ENCODE peak calls at places on chromosomes 7 and 10, in five cellular contexts. A is HuH-7.5, U is fibroblast of the conjunctiva, Q is neural progenitor cell, R is COR-L47. I is an unnamed sample.
A peak's percentile ranks its signal among the peaks of the same experiment; 100 is the strongest.

GRCh38 chr7:152899004-152899403 is 139.5 kb downstream of the ACTR3B start:
- DNase-seq in A (no peak), U (no peak), Q (no peak), R (no peak), I (no peak)

GRCh38 chr10:116274141-116274861 is 1.3 kb upstream of the GFRA1 start:
- DNase-seq in A (peak; percentile 55), U (no peak), Q (peak; percentile 65), R (no peak), I (peak; percentile 32)

GRCh38 chr10:101120884-101121660 is 10.0 kb upstream of the TLX1 start:
- DNase-seq in A (no peak), U (no peak), Q (no peak), R (no peak), I (no peak)

GRCh38 chr7:7884855-7885254 is 83.7 kb upstream of the GLCCI1 start:
- DNase-seq in A (no peak), U (no peak), Q (no peak), R (no peak), I (no peak)

GRCh38 chr10:3226960-3227724 is 54.6 kb upstream of the PITRM1 start:
- DNase-seq in A (no peak), U (peak; percentile 55), Q (no peak), R (no peak), I (peak; percentile 96)

GRCh38 chr7:23945472-23945871 is 235.5 kb downstream of the STK31 start:
- DNase-seq in A (no peak), U (no peak), Q (no peak), R (no peak), I (no peak)

GRCh38 chr7:362416-363096 is 72.6 kb downstream of the FOXL3 start:
- DNase-seq in A (no peak), U (no peak), Q (no peak), R (no peak), I (peak; percentile 11)

GRCh38 chr7:116259156-116259555 is 48.8 kb downstream of the TES start:
- DNase-seq in A (no peak), U (no peak), Q (no peak), R (no peak), I (peak; percentile 62)

GRCh38 chr7:20964214-20964613 is 177.5 kb upstream of the SP8 start:
- DNase-seq in A (no peak), U (no peak), Q (no peak), R (peak; percentile 94), I (no peak)

GRCh38 chr7:107262857-107263256 is 94.1 kb downstream of the HBP1 start:
- DNase-seq in A (no peak), U (no peak), Q (no peak), R (no peak), I (peak; percentile 8)